ENCODE peak calls at places on chromosomes 13 and 19, in nine cellular contexts. H is T1000; L is ELR; Z is BJ; P is choroid plexus epithelial cell; X is effector memory CD4-positive, alpha-beta T cell; M is non-pigmented ciliary epithelial cell; I is activated T-helper 1 cell treated with anti-CD3 and anti-CD28 coated beads, Interleukin-12 subunit alpha, Interleukin-12 subunit beta, Interleukin-2, Interleukin-4 antibody, amounts not matched to agents 30 ng/mL and 10 ng/mL and 1 ng/mL, durations not matched to agents 14 hours and 24 hours and 36 hours; E is stimulated activated CD4-positive, alpha-beta T cell treated with anti-CD3 and anti-CD28 coated beads, TNF-alpha, amount 100 ng/mL, for 24 hours. G is an unnamed sample.

GRCh38 chr13:32731576-32731975 is 145.3 kb downstream of the PDS5B start:
- DNase-seq in E (no peak), X (no peak), I (no peak), Z (no peak), H (no peak), L (peak), P (peak), M (no peak), G (no peak)

GRCh38 chr13:98672947-98673545 is 79.4 kb downstream of the SLC15A1 start:
- DNase-seq in Z (no peak), H (peak), M (peak), X (peak), I (peak), E (peak), P (peak), L (peak), G (peak)

GRCh38 chr13:31431722-31432137 is 232.0 kb downstream of the B3GLCT start:
- DNase-seq in L (peak), Z (no peak), I (peak), E (peak), X (no peak), P (peak), M (no peak), H (peak), G (peak)

GRCh38 chr13:80945328-80945727 is 604.4 kb upstream of the SPRY2 start:
- DNase-seq in L (no peak), X (no peak), I (no peak), E (no peak), M (no peak), H (no peak), Z (no peak), P (no peak), G (no peak)

GRCh38 chr13:41418027-41418426 is 39.3 kb upstream of the RGCC start:
- DNase-seq in M (peak), Z (peak), X (no peak), L (peak), I (no peak), P (peak), H (no peak), E (no peak), G (no peak)

GRCh38 chr19:1007399-1007745 is 7.2 kb downstream of the GRIN3B start:
- DNase-seq in H (no peak), P (no peak), L (no peak), E (no peak), I (no peak), M (no peak), X (no peak), Z (no peak), G (no peak)

GRCh38 chr13:29428992-29429315 is 166.5 kb downstream of the SLC7A1 start:
- DNase-seq in Z (no peak), M (no peak), E (no peak), P (no peak), L (no peak), H (no peak), I (no peak), X (no peak), G (no peak)

GRCh38 chr19:47445937-47446402 is 25.7 kb downstream of the SLC8A2 start:
- DNase-seq in P (no peak), X (peak), M (no peak), I (peak), L (peak), E (peak), H (no peak), Z (no peak), G (peak)

GRCh38 chr19:42255766-42256750 is 1.1 kb upstream of the ERF start:
- DNase-seq in E (no peak), L (peak), I (no peak), H (no peak), P (peak), M (no peak), Z (no peak), X (no peak), G (no peak)

G was measured in NCI-H2029.